ENCODE peak calls at places on chromosome 11, in four cellular contexts. L is neuronal stem cell, U is K562, W is IMR-90. T is an unnamed sample.

GRCh38 chr11:47412152-47412746 is 3.9 kb downstream of the SLC39A13 start:
- DNase-seq in L (no peak), U (peak), W (peak), T (peak)

GRCh38 chr11:47566166-47566546 is 757 bp downstream of the PTPMT1 start:
- DNase-seq in L (no peak), U (peak), W (no peak), T (peak)

GRCh38 chr11:134661660-134662059 is 249.6 kb upstream of the B3GAT1 start:
- DNase-seq in L (no peak), U (no peak), W (no peak), T (no peak)

GRCh38 chr11:19683141-19683805 is 29.4 kb upstream of the NAV2 start:
- DNase-seq in L (no peak), U (no peak), W (no peak), T (peak)

GRCh38 chr11:71358963-71359567 is 89.1 kb downstream of the DHCR7 start:
- DNase-seq in L (no peak), U (no peak), W (no peak), T (no peak)

GRCh38 chr11:36161572-36161971 is 127.7 kb downstream of the COMMD9 start:
- DNase-seq in L (no peak), U (no peak), W (no peak), T (no peak)

GRCh38 chr11:2886191-2886894 is 768 bp upstream of the CDKN1C start:
- DNase-seq in L (peak), U (peak), W (no peak), T (peak)

GRCh38 chr11:46296520-46297448 is 19.3 kb downstream of the CREB3L1 start:
- DNase-seq in L (peak), U (peak), W (peak), T (peak)

GRCh38 chr11:112961146-112961668 is at the start of gene NCAM1:
- DNase-seq in L (peak), U (peak), W (peak), T (peak)

GRCh38 chr11:57649826-57650738 is at the start of gene YPEL4:
- DNase-seq in L (no peak), U (peak), W (peak), T (peak)

GRCh38 chr11:102468636-102469195 is 16.2 kb upstream of the TMEM123 start:
- DNase-seq in L (no peak), U (no peak), W (no peak), T (peak)

GRCh38 chr11:132840660-132841059 is 691.6 kb downstream of the OPCML start:
- DNase-seq in L (no peak), U (no peak), W (no peak), T (no peak)

GRCh38 chr11:102061276-102061675 is 14.0 kb downstream of the CFAP300 start:
- DNase-seq in L (no peak), U (peak), W (peak), T (peak)

GRCh38 chr11:91115116-91115515 is 892.3 kb upstream of the CHORDC1 start:
- DNase-seq in L (no peak), U (no peak), W (no peak), T (no peak)

GRCh38 chr11:57269580-57270021 is 32.6 kb upstream of the APLNR start:
- DNase-seq in L (no peak), U (no peak), W (no peak), T (no peak)

GRCh38 chr11:57474017-57474750 is 13.9 kb downstream of the RTN4RL2 start:
- DNase-seq in L (no peak), U (peak), W (peak), T (peak)

GRCh38 chr11:35418847-35419712 is at the start of gene SLC1A2:
- DNase-seq in L (peak), U (no peak), W (peak), T (peak)

GRCh38 chr11:87301785-87302540 is 264.2 kb downstream of the TMEM135 start:
- DNase-seq in L (no peak), U (no peak), W (peak), T (no peak)

GRCh38 chr11:102047305-102047924 is at the start of gene CFAP300:
- DNase-seq in L (peak), U (peak), W (peak), T (peak)

GRCh38 chr11:2302280-2302843 is 549 bp downstream of the TSPAN32 start:
- DNase-seq in L (no peak), U (peak), W (no peak), T (no peak)

GRCh38 chr11:109019342-109019936 is 354.6 kb downstream of the DDX10 start:
- DNase-seq in L (no peak), U (no peak), W (no peak), T (no peak)

GRCh38 chr11:31655483-31655882 is 145.9 kb downstream of the ELP4 start:
- DNase-seq in L (no peak), U (no peak), W (peak), T (peak)

GRCh38 chr11:120137611-120138521 is at the start of gene TRIM29:
- DNase-seq in L (no peak), U (peak), W (no peak), T (no peak)

GRCh38 chr11:132969892-132970291 is 562.4 kb downstream of the OPCML start:
- DNase-seq in L (no peak), U (no peak), W (no peak), T (no peak)

GRCh38 chr11:95939091-95939490 is 15.2 kb upstream of the MTMR2 start:
- DNase-seq in L (no peak), U (no peak), W (peak), T (peak)

GRCh38 chr11:68750988-68751325 is 363 bp downstream of the TESMIN start:
- DNase-seq in L (no peak), U (no peak), W (no peak), T (no peak)

GRCh38 chr11:68750197-68750987 is 928 bp downstream of the TESMIN start:
- DNase-seq in L (peak), U (no peak), W (no peak), T (no peak)

GRCh38 chr11:68753300-68753699 is 2.0 kb upstream of the TESMIN start:
- DNase-seq in L (no peak), U (no peak), W (no peak), T (no peak)

GRCh38 chr11:68749501-68750196 is 1.7 kb downstream of the TESMIN start:
- DNase-seq in L (peak), U (no peak), W (peak), T (peak)

DNA sequence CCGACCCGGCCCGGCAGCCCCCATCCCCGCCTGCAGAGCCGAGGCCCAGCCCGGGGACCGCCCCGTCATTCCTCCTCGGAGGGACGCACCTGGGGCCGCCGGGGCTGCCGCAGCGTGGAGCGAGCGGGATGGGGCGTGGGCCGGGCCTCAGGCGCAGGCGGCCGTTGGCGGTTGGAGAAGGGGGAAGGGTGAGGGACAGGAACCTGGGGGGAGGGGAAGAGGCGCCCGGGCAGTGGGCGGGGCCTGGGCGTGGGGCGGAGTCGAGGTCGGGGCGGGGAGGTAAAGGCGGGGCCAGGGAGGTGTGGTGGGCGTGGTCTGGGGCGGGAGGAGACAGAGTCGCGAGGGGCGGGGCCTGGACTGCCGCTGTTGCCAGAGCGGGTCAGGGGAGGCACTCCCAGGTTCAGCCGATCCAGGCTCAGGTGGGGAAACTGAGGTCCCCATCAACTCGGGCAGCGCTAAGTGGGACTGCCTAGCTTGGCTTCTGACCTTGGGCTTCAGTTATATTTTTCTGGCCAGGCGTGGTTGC is at the start of gene TESMIN:
- DNase-seq in L (peak), U (peak), W (peak), T (peak)
- H3K4me3 ChIP-seq in L (no peak), U (peak), W (peak), T (peak)

DNA sequence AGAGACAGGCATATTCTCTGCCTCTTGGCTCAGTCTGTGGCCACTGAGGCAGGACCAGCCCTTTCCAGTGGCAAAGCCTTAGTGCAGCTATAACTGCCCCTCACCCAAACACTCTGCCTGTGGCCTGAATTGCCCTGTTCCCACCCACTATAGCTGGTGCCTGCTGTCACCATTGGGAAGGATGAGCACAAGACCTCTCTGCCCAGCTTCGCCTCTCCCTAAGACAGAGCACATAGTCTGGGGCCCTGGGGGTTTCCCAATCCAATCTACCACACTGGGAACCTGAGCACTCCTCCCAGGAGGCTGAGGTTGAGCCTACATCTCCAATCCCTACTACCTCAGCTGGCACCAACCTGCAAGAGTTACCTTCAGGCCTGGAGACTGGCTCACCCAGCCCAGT is 670.4 kb downstream of the JRKL start:
- DNase-seq in L (no peak), U (no peak), W (no peak), T (no peak)
- H3K9ac ChIP-seq in L (no peak), U (no peak), W (no peak), T (no peak)

DNA sequence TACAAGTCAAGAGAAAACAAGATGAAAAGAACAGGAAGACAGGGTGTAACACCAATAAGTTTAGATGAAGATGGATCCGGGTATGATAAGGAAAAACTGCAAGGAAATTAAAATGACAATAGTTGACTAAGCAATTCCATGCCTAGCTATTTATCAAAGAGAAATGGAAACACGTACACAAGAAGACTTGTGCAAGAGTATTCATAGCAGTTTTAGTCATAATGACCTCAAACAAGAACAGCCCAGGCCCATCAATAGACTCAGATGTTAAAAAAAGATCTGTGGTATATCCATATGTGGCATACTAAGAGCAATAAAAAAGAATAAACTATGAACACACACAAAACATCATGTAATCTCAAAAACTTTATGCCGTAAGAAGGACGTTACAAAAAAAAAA is 33.2 kb downstream of the SLC5A12 start:
- DNase-seq in L (no peak), U (no peak), W (no peak), T (peak)
- H3K4me2 ChIP-seq in L (no peak), U (no peak), W (no peak), T (no peak)

DNA sequence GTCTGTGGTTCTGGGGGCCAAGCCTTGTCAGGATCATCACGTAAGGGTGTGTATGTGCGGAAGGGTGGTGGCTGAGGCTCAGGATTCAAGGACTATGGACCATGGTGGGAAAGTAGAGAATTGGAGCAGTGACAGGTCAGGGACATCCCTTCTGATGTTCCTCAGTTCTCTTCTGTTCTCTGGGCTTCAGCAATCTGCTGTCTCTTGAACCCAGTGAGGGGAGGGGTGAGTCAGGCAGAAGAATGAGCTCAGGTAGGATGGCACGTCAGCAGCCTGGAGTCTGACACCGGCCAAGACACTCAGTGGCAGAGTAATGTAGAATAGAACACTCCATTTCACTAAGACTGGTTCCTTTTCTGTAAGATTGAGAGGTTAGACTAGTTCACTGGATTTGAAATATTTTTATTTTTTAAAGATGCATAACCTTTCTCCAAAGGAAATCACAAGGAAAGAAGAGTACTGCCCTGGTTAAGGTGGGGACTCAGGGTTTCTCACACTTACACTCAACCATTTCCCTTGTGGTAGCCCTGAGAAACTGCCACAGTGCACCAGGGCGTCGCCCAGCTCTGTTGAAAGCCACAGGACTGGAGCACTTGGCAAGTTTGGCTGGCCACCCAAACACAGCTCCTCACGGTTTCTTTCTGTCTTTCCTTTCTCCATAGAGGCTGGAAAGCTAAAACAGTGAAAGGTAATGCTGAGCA is 23.2 kb upstream of the MICAL2 start:
- DNase-seq in L (no peak), U (no peak), W (peak), T (peak)
- H3K4me3 ChIP-seq in L (no peak), U (no peak), W (peak), T (peak)

GRCh38 chr11:63907063-63907462 is 9.9 kb downstream of the RCOR2 start:
- DNase-seq in L (no peak), U (no peak), W (no peak), T (no peak)

GRCh38 chr11:63909621-63910506 is 7.1 kb downstream of the RCOR2 start:
- DNase-seq in L (peak), U (no peak), W (no peak), T (no peak)

GRCh38 chr11:63907808-63908530 is 9.0 kb downstream of the RCOR2 start:
- DNase-seq in L (no peak), U (no peak), W (no peak), T (no peak)

GRCh38 chr11:63910605-63911195 is 6.3 kb downstream of the RCOR2 start:
- DNase-seq in L (no peak), U (no peak), W (no peak), T (no peak)

DNA sequence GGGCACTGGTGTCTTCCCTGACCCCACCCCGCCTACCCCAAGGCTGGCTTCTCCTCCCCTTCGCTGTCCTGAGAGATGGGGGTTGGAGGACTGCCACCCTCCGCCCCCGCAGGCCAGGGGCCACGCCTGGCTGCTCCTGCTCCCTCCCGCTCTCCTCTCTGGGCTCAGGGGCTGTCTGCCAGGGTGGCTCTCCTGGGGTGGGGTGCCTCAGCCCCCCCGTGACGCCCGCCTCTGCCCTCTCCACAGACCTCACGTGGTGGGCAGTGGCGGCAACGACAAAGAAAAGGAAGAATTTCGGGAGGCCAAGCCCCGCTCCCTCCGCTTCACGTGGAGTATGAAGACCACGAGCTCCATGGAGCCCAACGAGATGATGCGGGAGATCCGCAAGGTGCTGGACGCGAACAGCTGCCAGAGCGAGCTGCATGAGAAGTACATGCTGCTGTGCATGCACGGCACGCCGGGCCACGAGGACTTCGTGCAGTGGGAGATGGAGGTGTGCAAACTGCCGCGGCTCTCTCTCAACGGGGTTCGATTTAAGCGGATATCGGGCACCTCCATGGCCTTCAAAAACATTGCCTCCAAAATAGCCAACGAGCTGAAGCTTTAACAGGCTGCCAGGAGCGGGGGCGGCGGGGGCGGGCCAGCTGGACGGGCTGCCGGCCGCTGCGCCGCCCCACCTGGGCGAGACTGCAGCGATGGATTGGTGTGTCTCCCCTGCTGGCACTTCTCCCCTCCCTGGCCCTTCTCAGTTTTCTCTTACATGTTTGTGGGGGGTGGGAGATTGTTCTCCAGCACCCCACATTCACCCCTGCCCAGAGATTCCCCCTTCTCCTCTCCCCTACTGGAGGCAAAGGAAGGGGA is 8.1 kb downstream of the RCOR2 start:
- DNase-seq in L (no peak), U (no peak), W (no peak), T (no peak)
- H3K9ac ChIP-seq in L (peak), U (no peak), W (no peak), T (no peak)

DNA sequence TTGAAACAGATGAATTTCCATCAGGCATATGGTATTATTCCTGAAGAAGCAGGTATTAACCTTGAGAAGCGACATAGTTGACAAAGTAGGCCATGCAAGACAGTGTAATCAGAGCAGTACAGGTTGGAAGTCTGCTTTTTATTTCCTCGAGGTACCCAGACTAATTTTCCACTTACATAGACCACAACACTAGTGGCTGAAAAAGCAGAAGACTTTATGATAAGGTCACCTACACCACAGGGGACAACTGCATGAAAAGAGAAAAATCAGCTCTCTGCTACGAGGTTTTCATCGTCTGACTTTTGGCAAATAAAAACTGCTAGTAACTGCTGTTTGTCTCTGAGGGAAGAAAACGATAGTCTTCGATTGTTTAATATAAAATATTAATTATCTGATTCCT is 77.5 kb downstream of the CNTN5 start:
- DNase-seq in L (no peak), U (no peak), W (no peak), T (no peak)
- H3K4me2 ChIP-seq in L (no peak), U (no peak), W (no peak), T (no peak)

GRCh38 chr11:18282626-18283025 is 16.6 kb downstream of the SAA1 start:
- DNase-seq in L (no peak), U (no peak), W (no peak), T (no peak)

GRCh38 chr11:18280438-18281046 is 14.5 kb downstream of the SAA1 start:
- DNase-seq in L (no peak), U (no peak), W (no peak), T (no peak)

DNA sequence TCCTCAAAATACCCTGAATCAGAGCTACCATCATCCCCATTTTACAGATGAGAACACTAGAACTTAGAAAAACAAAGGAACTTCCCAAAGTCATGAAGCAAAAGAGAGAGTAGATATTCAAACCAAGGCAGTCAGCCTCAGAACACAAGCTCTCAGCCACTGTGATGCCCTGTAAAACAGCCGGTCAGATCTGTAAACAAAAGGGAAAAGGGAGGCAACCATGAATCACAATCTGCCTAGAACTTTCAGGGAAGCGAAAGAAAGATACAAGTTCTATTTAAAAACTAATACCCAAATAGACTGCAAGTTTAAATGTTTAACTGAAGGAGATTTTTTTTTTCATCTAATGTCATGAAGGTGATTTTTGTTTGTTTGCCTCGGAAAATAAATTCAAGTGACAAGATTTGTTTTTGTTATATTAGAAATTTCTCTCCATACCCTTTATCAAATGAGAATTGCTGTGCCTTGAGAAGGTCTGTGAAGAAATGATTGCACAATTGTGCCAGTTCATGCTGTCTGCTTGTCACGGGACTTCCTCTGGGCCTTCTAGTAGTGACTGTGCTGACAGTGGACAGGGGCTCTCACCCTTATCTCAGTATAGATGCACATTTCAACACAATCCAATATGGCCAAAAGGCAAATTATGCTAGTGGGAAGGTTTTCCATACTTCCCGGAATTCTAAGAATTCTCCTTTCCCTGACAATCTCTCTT is 11.7 kb downstream of the SAA1 start:
- DNase-seq in L (no peak), U (peak), W (peak), T (no peak)
- H3K4me3 ChIP-seq in L (no peak), U (no peak), W (no peak), T (no peak)

T was measured in GM23248.